ENCODE peak calls at places on chromosomes 6 and 20, in four cellular contexts. P, K, Z and A are unnamed samples.

GRCh38 chr6:41439524-41440418 is 104.4 kb downstream of the NCR2 start:
- DNase-seq in P (no peak), K (peak), Z (peak), A (peak)

GRCh38 chr6:4178737-4179333 is 43.5 kb upstream of the ECI2 start:
- DNase-seq in P (no peak), K (no peak), Z (no peak), A (peak)

GRCh38 chr6:154403803-154404202 is 47.2 kb upstream of the IPCEF1 start:
- DNase-seq in P (peak), K (no peak), Z (peak), A (no peak)

GRCh38 chr6:116352515-116353471 is 18.0 kb upstream of the DSE start:
- DNase-seq in P (no peak), K (no peak), Z (no peak), A (no peak)

GRCh38 chr20:3786126-3786484 is 435 bp downstream of the CENPB start:
- DNase-seq in P (peak), K (peak), Z (peak), A (no peak)

GRCh38 chr6:12232339-12232738 is 57.8 kb upstream of the EDN1 start:
- DNase-seq in P (no peak), K (no peak), Z (no peak), A (no peak)

GRCh38 chr20:62536731-62537401 is 61.1 kb upstream of the GATA5 start:
- DNase-seq in P (no peak), K (no peak), Z (no peak), A (no peak)

GRCh38 chr20:21613512-21613911 is 92.0 kb upstream of the PAX1 start:
- DNase-seq in P (peak), K (no peak), Z (peak), A (peak)

GRCh38 chr6:3227363-3228045 is at the start of gene TUBB2B:
- DNase-seq in P (no peak), K (no peak), Z (peak), A (peak)